ENCODE peak calls at places on chromosomes 16 and 17, in four cellular contexts. One of them, this sample, is unnamed.
A peak's percentile ranks its signal among the peaks of the same experiment; 100 is the strongest.

GRCh38 chr16:87618216-87618615 is 15.9 kb downstream of the JPH3 start:
- DNase-seq in astrocyte of the spinal cord: no peak
- DNase-seq in AG08396: no peak
- DNase-seq in naive thymus-derived CD4-positive, alpha-beta T cell: no peak
- DNase-seq in this sample: no peak

GRCh38 chr17:66829386-66829864 is 5.5 kb upstream of the CACNG5 start:
- DNase-seq in AG08396: peak; percentile 82
- DNase-seq in astrocyte of the spinal cord: peak; percentile 74
- DNase-seq in naive thymus-derived CD4-positive, alpha-beta T cell: no peak
- DNase-seq in this sample: no peak

GRCh38 chr17:949623-950338 is 29.8 kb downstream of the NXN start:
- DNase-seq in astrocyte of the spinal cord: no peak
- DNase-seq in naive thymus-derived CD4-positive, alpha-beta T cell: no peak
- DNase-seq in AG08396: no peak
- DNase-seq in this sample: no peak

GRCh38 chr17:33469911-33470310 is 176.8 kb upstream of the ASIC2 start:
- DNase-seq in AG08396: peak; percentile 17
- DNase-seq in astrocyte of the spinal cord: peak; percentile 60
- DNase-seq in naive thymus-derived CD4-positive, alpha-beta T cell: no peak
- DNase-seq in this sample: no peak

GRCh38 chr17:7445011-7445927 is at the start of gene CHRNB1:
- DNase-seq in naive thymus-derived CD4-positive, alpha-beta T cell: peak; percentile 35
- DNase-seq in astrocyte of the spinal cord: peak; percentile 10
- DNase-seq in AG08396: peak; percentile 81
- DNase-seq in this sample: peak; percentile 87

GRCh38 chr16:10138881-10139280 is 43.3 kb downstream of the GRIN2A start:
- DNase-seq in astrocyte of the spinal cord: no peak
- DNase-seq in AG08396: no peak
- DNase-seq in naive thymus-derived CD4-positive, alpha-beta T cell: no peak
- DNase-seq in this sample: no peak

GRCh38 chr16:85104821-85105391 is 7.4 kb downstream of the CIBAR2 start:
- DNase-seq in naive thymus-derived CD4-positive, alpha-beta T cell: peak; percentile 42
- DNase-seq in AG08396: no peak
- DNase-seq in astrocyte of the spinal cord: no peak
- DNase-seq in this sample: peak; percentile 79

GRCh38 chr16:27237229-27238015 is 31.1 kb downstream of the NSMCE1 start:
- DNase-seq in AG08396: no peak
- DNase-seq in astrocyte of the spinal cord: peak; percentile 35
- DNase-seq in naive thymus-derived CD4-positive, alpha-beta T cell: peak; percentile 64
- DNase-seq in this sample: no peak

GRCh38 chr16:73020409-73020884 is 27.5 kb downstream of the ZFHX3 start:
- DNase-seq in AG08396: peak; percentile 75
- DNase-seq in astrocyte of the spinal cord: peak; percentile 97
- DNase-seq in naive thymus-derived CD4-positive, alpha-beta T cell: no peak
- DNase-seq in this sample: peak; percentile 32

GRCh38 chr16:56355221-56355620 is 70.1 kb downstream of the AMFR start:
- DNase-seq in AG08396: no peak
- DNase-seq in naive thymus-derived CD4-positive, alpha-beta T cell: no peak
- DNase-seq in astrocyte of the spinal cord: no peak
- DNase-seq in this sample: no peak

GRCh38 chr16:22926105-22926751 is 112.3 kb downstream of the HS3ST2 start:
- DNase-seq in naive thymus-derived CD4-positive, alpha-beta T cell: no peak
- DNase-seq in astrocyte of the spinal cord: no peak
- DNase-seq in AG08396: no peak
- DNase-seq in this sample: no peak

GRCh38 chr17:9517396-9517795 is 58.2 kb downstream of the STX8 start:
- DNase-seq in naive thymus-derived CD4-positive, alpha-beta T cell: peak; percentile 32
- DNase-seq in astrocyte of the spinal cord: no peak
- DNase-seq in AG08396: no peak
- DNase-seq in this sample: no peak

GRCh38 chr16:2532494-2533141 is 1.4 kb upstream of the CEMP1 start:
- DNase-seq in astrocyte of the spinal cord: peak; percentile 32
- DNase-seq in naive thymus-derived CD4-positive, alpha-beta T cell: peak; percentile 77
- DNase-seq in AG08396: peak; percentile 40
- DNase-seq in this sample: peak; percentile 64

GRCh38 chr16:89688395-89688794 is 1.9 kb downstream of the CDK10 start:
- DNase-seq in astrocyte of the spinal cord: no peak
- DNase-seq in naive thymus-derived CD4-positive, alpha-beta T cell: no peak
- DNase-seq in AG08396: no peak
- DNase-seq in this sample: no peak

GRCh38 chr16:165539-166374 is at the start of gene HBM:
- DNase-seq in naive thymus-derived CD4-positive, alpha-beta T cell: no peak
- DNase-seq in astrocyte of the spinal cord: no peak
- DNase-seq in AG08396: peak; percentile 27
- DNase-seq in this sample: no peak

GRCh38 chr17:75516619-75517276 is 420 bp downstream of the TSEN54 start:
- DNase-seq in AG08396: peak; percentile 72
- DNase-seq in naive thymus-derived CD4-positive, alpha-beta T cell: peak; percentile 35
- DNase-seq in astrocyte of the spinal cord: no peak
- DNase-seq in this sample: no peak

GRCh38 chr16:50644245-50644644 is 36.9 kb downstream of the SNX20 start:
- DNase-seq in naive thymus-derived CD4-positive, alpha-beta T cell: no peak
- DNase-seq in AG08396: no peak
- DNase-seq in astrocyte of the spinal cord: no peak
- DNase-seq in this sample: no peak

GRCh38 chr16:72244853-72245252 is 72.9 kb upstream of the PMFBP1 start:
- DNase-seq in astrocyte of the spinal cord: no peak
- DNase-seq in naive thymus-derived CD4-positive, alpha-beta T cell: no peak
- DNase-seq in AG08396: no peak
- DNase-seq in this sample: no peak

GRCh38 chr17:31431795-31432658 is 40.6 kb downstream of the RAB11FIP4 start:
- DNase-seq in naive thymus-derived CD4-positive, alpha-beta T cell: no peak
- DNase-seq in astrocyte of the spinal cord: no peak
- DNase-seq in AG08396: no peak
- DNase-seq in this sample: no peak

GRCh38 chr17:43171761-43172487 is 910 bp downstream of the NBR1 start:
- DNase-seq in astrocyte of the spinal cord: peak; percentile 89
- DNase-seq in naive thymus-derived CD4-positive, alpha-beta T cell: peak; percentile 17
- DNase-seq in AG08396: peak; percentile 66
- DNase-seq in this sample: peak; percentile 64

GRCh38 chr16:85293899-85294642 is 181.8 kb upstream of the CIBAR2 start:
- DNase-seq in naive thymus-derived CD4-positive, alpha-beta T cell: no peak
- DNase-seq in AG08396: no peak
- DNase-seq in astrocyte of the spinal cord: no peak
- DNase-seq in this sample: no peak